ENCODE peak calls at places on chromosomes 1 and 21, in five cellular contexts. One of them, this sample, is unnamed.

GRCh38 chr1:210882414-210883221 is 251.3 kb downstream of the KCNH1 start:
- DNase-seq in T-helper 17 cell: no peak
- DNase-seq in NCI-H774: no peak
- DNase-seq in neural crest cell: no peak
- DNase-seq in aorta: no peak
- DNase-seq in this sample: no peak

GRCh38 chr1:116817582-116818064 is 63.4 kb downstream of the CD2 start:
- DNase-seq in T-helper 17 cell: peak
- DNase-seq in NCI-H774: peak
- DNase-seq in neural crest cell: peak
- DNase-seq in aorta: no peak
- DNase-seq in this sample: peak

GRCh38 chr1:62908168-62908567 is 124.2 kb downstream of the ATG4C start:
- DNase-seq in T-helper 17 cell: no peak
- DNase-seq in NCI-H774: no peak
- DNase-seq in neural crest cell: no peak
- DNase-seq in aorta: no peak
- DNase-seq in this sample: peak

GRCh38 chr21:32099812-32100416 is 178.9 kb downstream of the MIS18A start:
- DNase-seq in T-helper 17 cell: no peak
- DNase-seq in NCI-H774: no peak
- DNase-seq in neural crest cell: no peak
- DNase-seq in aorta: no peak
- DNase-seq in this sample: peak

GRCh38 chr1:43542515-43543458 is 12.1 kb downstream of the PTPRF start:
- DNase-seq in T-helper 17 cell: no peak
- DNase-seq in NCI-H774: no peak
- DNase-seq in neural crest cell: no peak
- DNase-seq in aorta: no peak
- DNase-seq in this sample: no peak

GRCh38 chr1:200468264-200469001 is 58.6 kb upstream of the ZNF281 start:
- DNase-seq in T-helper 17 cell: no peak
- DNase-seq in NCI-H774: no peak
- DNase-seq in neural crest cell: no peak
- DNase-seq in aorta: no peak
- DNase-seq in this sample: no peak

GRCh38 chr1:44664730-44665370 is 9.4 kb downstream of the TMEM53 start:
- DNase-seq in T-helper 17 cell: no peak
- DNase-seq in NCI-H774: no peak
- DNase-seq in neural crest cell: no peak
- DNase-seq in aorta: no peak
- DNase-seq in this sample: no peak

GRCh38 chr1:230375795-230376194 is 50.3 kb downstream of the PGBD5 start:
- DNase-seq in T-helper 17 cell: no peak
- DNase-seq in NCI-H774: peak
- DNase-seq in neural crest cell: peak
- DNase-seq in aorta: no peak
- DNase-seq in this sample: no peak

GRCh38 chr1:229941785-229942184 is 125.3 kb upstream of the GALNT2 start:
- DNase-seq in T-helper 17 cell: no peak
- DNase-seq in NCI-H774: no peak
- DNase-seq in neural crest cell: no peak
- DNase-seq in aorta: no peak
- DNase-seq in this sample: no peak

GRCh38 chr1:220908757-220909156 is 29.5 kb downstream of the HLX start:
- DNase-seq in T-helper 17 cell: no peak
- DNase-seq in NCI-H774: no peak
- DNase-seq in neural crest cell: no peak
- DNase-seq in aorta: no peak
- DNase-seq in this sample: no peak